ENCODE peak calls at places on chromosomes 11 and 22, in six cellular contexts. One of them, this sample, is unnamed.

GRCh38 chr11:64856382-64857227 is 12.2 kb upstream of the CDC42BPG start:
- DNase-seq in T1000: peak
- DNase-seq in ovary: peak
- DNase-seq in SW 1271: peak
- DNase-seq in kidney glomerular epithelial cell: peak
- DNase-seq in Ammon's horn: peak
- DNase-seq in this sample: peak

GRCh38 chr22:40210814-40211213 is 33.1 kb downstream of the TNRC6B start:
- DNase-seq in T1000: no peak
- DNase-seq in ovary: no peak
- DNase-seq in SW 1271: no peak
- DNase-seq in kidney glomerular epithelial cell: no peak
- DNase-seq in Ammon's horn: peak
- DNase-seq in this sample: no peak

GRCh38 chr11:6486256-6486655 is 5.0 kb downstream of the TIMM10B start:
- DNase-seq in T1000: no peak
- DNase-seq in ovary: no peak
- DNase-seq in SW 1271: no peak
- DNase-seq in kidney glomerular epithelial cell: no peak
- DNase-seq in Ammon's horn: no peak
- DNase-seq in this sample: no peak

GRCh38 chr11:68838572-68838964 is 3.1 kb downstream of the CPT1A start:
- DNase-seq in T1000: no peak
- DNase-seq in ovary: peak
- DNase-seq in SW 1271: no peak
- DNase-seq in kidney glomerular epithelial cell: no peak
- DNase-seq in Ammon's horn: no peak
- DNase-seq in this sample: no peak

GRCh38 chr22:37065149-37065548 is 13.6 kb downstream of the KCTD17 start:
- DNase-seq in T1000: no peak
- DNase-seq in ovary: no peak
- DNase-seq in SW 1271: no peak
- DNase-seq in kidney glomerular epithelial cell: no peak
- DNase-seq in Ammon's horn: no peak
- DNase-seq in this sample: no peak

GRCh38 chr22:20405291-20405930 is 11.5 kb downstream of the ZNF74 start:
- DNase-seq in T1000: no peak
- DNase-seq in ovary: no peak
- DNase-seq in SW 1271: no peak
- DNase-seq in kidney glomerular epithelial cell: no peak
- DNase-seq in Ammon's horn: no peak
- DNase-seq in this sample: no peak

GRCh38 chr11:88384004-88384677 is 46.6 kb upstream of the CTSC start:
- DNase-seq in T1000: no peak
- DNase-seq in ovary: no peak
- DNase-seq in SW 1271: no peak
- DNase-seq in kidney glomerular epithelial cell: peak
- DNase-seq in Ammon's horn: no peak
- DNase-seq in this sample: no peak

GRCh38 chr11:46121328-46121723 is at the start of gene PHF21A:
- DNase-seq in T1000: peak
- DNase-seq in ovary: peak
- DNase-seq in SW 1271: peak
- DNase-seq in kidney glomerular epithelial cell: peak
- DNase-seq in Ammon's horn: peak
- DNase-seq in this sample: peak

GRCh38 chr11:47572715-47573255 is 6.0 kb downstream of the KBTBD4 start:
- DNase-seq in T1000: no peak
- DNase-seq in ovary: no peak
- DNase-seq in SW 1271: no peak
- DNase-seq in kidney glomerular epithelial cell: no peak
- DNase-seq in Ammon's horn: no peak
- DNase-seq in this sample: no peak

GRCh38 chr22:28909375-28909774 is 26.0 kb downstream of the ZNRF3 start:
- DNase-seq in T1000: no peak
- DNase-seq in ovary: no peak
- DNase-seq in SW 1271: no peak
- DNase-seq in kidney glomerular epithelial cell: peak
- DNase-seq in Ammon's horn: no peak
- DNase-seq in this sample: no peak

GRCh38 chr11:10623797-10624761 is 55.6 kb upstream of the LYVE1 start:
- DNase-seq in T1000: no peak
- DNase-seq in ovary: peak
- DNase-seq in SW 1271: no peak
- DNase-seq in kidney glomerular epithelial cell: peak
- DNase-seq in Ammon's horn: peak
- DNase-seq in this sample: no peak

GRCh38 chr11:134911514-134912180 is 499.6 kb upstream of the B3GAT1 start:
- DNase-seq in T1000: no peak
- DNase-seq in ovary: no peak
- DNase-seq in SW 1271: no peak
- DNase-seq in kidney glomerular epithelial cell: no peak
- DNase-seq in Ammon's horn: no peak
- DNase-seq in this sample: no peak

GRCh38 chr22:27644566-27644965 is 157.0 kb downstream of the MN1 start:
- DNase-seq in T1000: no peak
- DNase-seq in ovary: no peak
- DNase-seq in SW 1271: no peak
- DNase-seq in kidney glomerular epithelial cell: no peak
- DNase-seq in Ammon's horn: no peak
- DNase-seq in this sample: no peak

GRCh38 chr11:12029738-12030363 is 21.4 kb upstream of the DKK3 start:
- DNase-seq in T1000: peak
- DNase-seq in ovary: no peak
- DNase-seq in SW 1271: no peak
- DNase-seq in kidney glomerular epithelial cell: peak
- DNase-seq in Ammon's horn: no peak
- DNase-seq in this sample: no peak

GRCh38 chr22:21009638-21010425 is 5.1 kb upstream of the P2RX6 start:
- DNase-seq in T1000: no peak
- DNase-seq in ovary: no peak
- DNase-seq in SW 1271: no peak
- DNase-seq in kidney glomerular epithelial cell: peak
- DNase-seq in Ammon's horn: no peak
- DNase-seq in this sample: no peak

GRCh38 chr11:124751741-124752470 is at the start of gene VSIG2:
- DNase-seq in T1000: no peak
- DNase-seq in ovary: no peak
- DNase-seq in SW 1271: no peak
- DNase-seq in kidney glomerular epithelial cell: no peak
- DNase-seq in Ammon's horn: no peak
- DNase-seq in this sample: no peak

GRCh38 chr11:101866619-101867491 is 48.0 kb upstream of the CEP126 start:
- DNase-seq in T1000: no peak
- DNase-seq in ovary: no peak
- DNase-seq in SW 1271: no peak
- DNase-seq in kidney glomerular epithelial cell: peak
- DNase-seq in Ammon's horn: no peak
- DNase-seq in this sample: no peak

GRCh38 chr11:70541176-70541575 is 142.8 kb downstream of the CTTN start:
- DNase-seq in T1000: no peak
- DNase-seq in ovary: no peak
- DNase-seq in SW 1271: no peak
- DNase-seq in kidney glomerular epithelial cell: no peak
- DNase-seq in Ammon's horn: no peak
- DNase-seq in this sample: no peak

GRCh38 chr11:78339945-78340344 is 77.7 kb downstream of the GAB2 start:
- DNase-seq in T1000: no peak
- DNase-seq in ovary: no peak
- DNase-seq in SW 1271: no peak
- DNase-seq in kidney glomerular epithelial cell: no peak
- DNase-seq in Ammon's horn: no peak
- DNase-seq in this sample: no peak

GRCh38 chr11:2730323-2731284 is 30.8 kb upstream of the KCNQ1OT1 start:
- DNase-seq in T1000: no peak
- DNase-seq in ovary: no peak
- DNase-seq in SW 1271: no peak
- DNase-seq in kidney glomerular epithelial cell: no peak
- DNase-seq in Ammon's horn: peak
- DNase-seq in this sample: peak

GRCh38 chr22:50530280-50530856 is 556 bp upstream of the TYMP start:
- DNase-seq in T1000: no peak
- DNase-seq in ovary: peak
- DNase-seq in SW 1271: no peak
- DNase-seq in kidney glomerular epithelial cell: no peak
- DNase-seq in Ammon's horn: no peak
- DNase-seq in this sample: no peak

GRCh38 chr22:29799217-29799680 is 32.1 kb downstream of the UQCR10 start:
- DNase-seq in T1000: peak
- DNase-seq in ovary: peak
- DNase-seq in SW 1271: no peak
- DNase-seq in kidney glomerular epithelial cell: no peak
- DNase-seq in Ammon's horn: peak
- DNase-seq in this sample: peak

GRCh38 chr11:92477686-92478085 is 253.1 kb downstream of the FAT3 start:
- DNase-seq in T1000: no peak
- DNase-seq in ovary: no peak
- DNase-seq in SW 1271: no peak
- DNase-seq in kidney glomerular epithelial cell: no peak
- DNase-seq in Ammon's horn: no peak
- DNase-seq in this sample: no peak

GRCh38 chr11:114153224-114153623 is 93.7 kb downstream of the ZBTB16 start:
- DNase-seq in T1000: no peak
- DNase-seq in ovary: no peak
- DNase-seq in SW 1271: no peak
- DNase-seq in kidney glomerular epithelial cell: no peak
- DNase-seq in Ammon's horn: no peak
- DNase-seq in this sample: no peak

GRCh38 chr22:43376765-43377485 is 33.8 kb upstream of the SCUBE1 start:
- DNase-seq in T1000: no peak
- DNase-seq in ovary: no peak
- DNase-seq in SW 1271: no peak
- DNase-seq in kidney glomerular epithelial cell: no peak
- DNase-seq in Ammon's horn: no peak
- DNase-seq in this sample: no peak

GRCh38 chr11:33732176-33732575 is 4.0 kb downstream of the CD59 start:
- DNase-seq in T1000: no peak
- DNase-seq in ovary: no peak
- DNase-seq in SW 1271: no peak
- DNase-seq in kidney glomerular epithelial cell: no peak
- DNase-seq in Ammon's horn: peak
- DNase-seq in this sample: no peak

This sample was measured in midbrain.